ENCODE peak calls at places on chromosomes 7 and 10, in ten cellular contexts. T, G, H, X, V, Z, K, C, M and P are unnamed samples.

GRCh38 chr7:5704534-5704922 is 76.9 kb downstream of the RNF216 start:
- DNase-seq in X (no peak), M (peak; percentile 61), C (peak; percentile 91), V (peak; percentile 73), G (peak; percentile 81), K (no peak), H (peak; percentile 86), T (peak; percentile 91), Z (peak; percentile 89), P (peak; percentile 61)

GRCh38 chr10:70738425-70739121 is 46.6 kb downstream of the TBATA start:
- DNase-seq in Z (no peak), C (no peak), X (no peak), M (no peak), K (no peak), V (no peak), T (no peak), H (no peak), G (no peak), P (no peak)

GRCh38 chr7:24052572-24053223 is 231.3 kb upstream of the NPY start:
- DNase-seq in H (no peak), M (peak; percentile 94), G (no peak), X (no peak), V (no peak), K (no peak), Z (no peak), C (no peak), T (peak; percentile 17), P (no peak)

GRCh38 chr10:110275140-110275729 is 29.5 kb downstream of the SMNDC1 start:
- DNase-seq in Z (no peak), M (no peak), T (no peak), K (no peak), X (no peak), V (no peak), H (no peak), C (no peak), G (no peak), P (no peak)

GRCh38 chr10:119728172-119728800 is 2.4 kb downstream of the INPP5F start:
- DNase-seq in Z (no peak), C (no peak), V (no peak), H (no peak), T (no peak), X (no peak), M (no peak), K (no peak), G (no peak), P (no peak)

GRCh38 chr7:95723583-95724180 is 48.7 kb upstream of the DYNC1I1 start:
- DNase-seq in Z (no peak), K (no peak), V (peak; percentile 56), G (peak; percentile 77), C (no peak), M (peak; percentile 22), T (peak; percentile 48), H (peak; percentile 38), X (no peak), P (peak; percentile 29)

GRCh38 chr10:17220652-17221100 is 7.4 kb upstream of the VIM start:
- DNase-seq in K (no peak), T (peak; percentile 28), V (no peak), M (no peak), X (no peak), Z (no peak), H (no peak), G (no peak), C (no peak), P (no peak)

GRCh38 chr10:98000346-98000745 is 30.1 kb downstream of the CRTAC1 start:
- DNase-seq in Z (no peak), X (no peak), G (no peak), K (no peak), V (no peak), H (no peak), M (no peak), C (peak; percentile 48), T (no peak), P (no peak)

GRCh38 chr7:40646717-40647116 is 511.9 kb downstream of the SUGCT start:
- DNase-seq in T (no peak), H (no peak), X (no peak), G (no peak), Z (no peak), K (no peak), C (no peak), V (no peak), M (peak; percentile 27), P (no peak)

GRCh38 chr7:39413866-39414668 is 152.1 kb upstream of the YAE1 start:
- DNase-seq in V (peak; percentile 61), X (no peak), Z (no peak), M (peak; percentile 17), C (peak; percentile 63), K (no peak), G (peak; percentile 86), H (peak; percentile 81), T (peak; percentile 11), P (peak; percentile 71)

GRCh38 chr7:157895520-157896375 is 558.9 kb downstream of the DNAJB6 start:
- DNase-seq in G (no peak), K (no peak), Z (peak; percentile 49), C (no peak), T (no peak), M (no peak), X (no peak), H (no peak), V (no peak), P (no peak)

GRCh38 chr10:72899545-72899944 is 6.0 kb downstream of the OIT3 start:
- DNase-seq in V (no peak), G (no peak), M (no peak), T (no peak), C (no peak), K (no peak), H (no peak), Z (no peak), X (no peak), P (no peak)

GRCh38 chr10:72893136-72893798 is at the start of gene OIT3:
- DNase-seq in K (no peak), X (no peak), H (no peak), Z (no peak), V (no peak), G (peak; percentile 30), C (no peak), T (no peak), M (no peak), P (no peak)

GRCh38 chr10:72890086-72890485 is 3.5 kb upstream of the OIT3 start:
- DNase-seq in H (peak; percentile 5), K (no peak), X (no peak), G (no peak), V (no peak), C (no peak), Z (no peak), M (no peak), T (no peak), P (no peak)

GRCh38 chr10:72898616-72899015 is 5.1 kb downstream of the OIT3 start:
- DNase-seq in V (no peak), K (no peak), T (no peak), Z (no peak), H (no peak), M (no peak), X (no peak), G (no peak), C (no peak), P (no peak)

DNA sequence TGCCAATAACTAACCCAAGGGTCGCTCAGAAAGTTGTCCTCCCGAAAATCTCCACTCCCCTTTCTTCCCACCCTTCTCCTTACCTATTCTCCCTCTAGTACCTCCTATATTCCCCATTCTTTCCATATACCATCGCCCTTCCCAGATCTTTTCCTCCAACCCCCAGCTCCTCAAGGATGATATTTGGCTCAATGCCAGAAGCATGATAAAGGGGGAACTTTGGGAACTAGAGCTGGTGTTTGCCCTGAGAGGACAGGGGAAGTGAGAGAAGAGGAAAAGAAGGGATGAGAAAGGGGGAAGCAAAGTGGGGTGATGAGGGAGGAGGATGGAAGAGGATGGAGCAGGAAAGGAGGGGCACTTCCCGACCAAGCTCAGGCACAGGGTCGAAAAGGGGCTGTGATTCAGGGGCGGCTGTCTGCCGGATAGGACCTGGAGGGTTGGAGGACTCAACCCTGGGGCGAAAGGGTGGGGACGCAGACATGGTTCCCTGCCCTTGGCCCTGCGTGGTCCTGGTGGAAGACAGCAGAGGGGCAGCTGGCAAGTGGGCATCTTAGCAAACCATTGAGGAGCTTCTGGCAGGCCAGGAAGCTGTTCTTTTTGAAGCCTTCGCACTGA is 1.8 kb downstream of the OIT3 start:
- DNase-seq in Z (no peak), C (no peak), K (no peak), G (no peak), X (no peak), M (no peak), V (no peak), T (no peak), H (no peak), P (no peak)
- TF ChIP-seq CTCF in Z (no peak), C (no peak), K (no peak), G (no peak), X (no peak), M (no peak), V (no peak), T (no peak), H (no peak), P (no peak)

GRCh38 chr7:97506728-97507127 is 225.2 kb upstream of the TAC1 start:
- DNase-seq in G (no peak), M (no peak), K (no peak), C (no peak), H (peak; percentile 22), T (no peak), Z (no peak), V (no peak), X (no peak), P (peak; percentile 12)

GRCh38 chr7:97513326-97513725 is 218.6 kb upstream of the TAC1 start:
- DNase-seq in H (peak; percentile 6), T (no peak), Z (no peak), K (no peak), V (no peak), M (no peak), X (no peak), C (no peak), G (no peak), P (peak; percentile 9)

GRCh38 chr7:97512441-97513207 is 219.3 kb upstream of the TAC1 start:
- DNase-seq in V (no peak), T (no peak), G (no peak), C (no peak), X (no peak), K (no peak), M (no peak), H (no peak), Z (no peak), P (no peak)
- TF ChIP-seq CTCF in V (no peak), T (no peak), G (no peak), C (no peak), X (no peak), K (no peak), M (no peak), H (no peak), Z (no peak), P (no peak)

DNA sequence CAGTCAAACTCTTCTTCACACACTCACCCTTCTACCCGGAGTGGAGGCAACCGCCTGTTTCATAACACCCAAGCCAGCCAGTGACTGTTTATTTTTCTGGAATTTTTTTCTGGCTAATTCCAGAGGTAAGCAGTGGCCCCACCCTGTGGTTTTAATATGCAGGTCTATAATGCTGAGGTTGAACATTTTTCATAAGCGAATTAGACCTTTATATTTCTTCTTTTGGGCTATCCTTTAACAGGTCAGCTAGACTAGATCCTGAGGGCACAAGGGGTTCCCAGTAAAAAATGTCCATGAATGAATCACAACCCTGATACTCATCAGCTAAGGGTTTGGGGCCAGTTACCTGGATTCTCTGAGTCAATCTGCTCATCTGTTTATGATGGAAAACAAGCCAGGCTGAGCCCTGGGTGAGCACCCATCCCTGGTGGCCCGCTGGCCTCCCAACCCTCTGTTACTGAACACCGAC is 76.2 kb downstream of the GRB10 start:
- DNase-seq in K (no peak), V (no peak), M (peak; percentile 53), X (no peak), T (peak; percentile 27), C (no peak), Z (no peak), G (no peak), H (no peak), P (no peak)
- TF ChIP-seq CTCF in K (no peak), V (no peak), M (no peak), X (no peak), T (no peak), C (no peak), Z (no peak), G (no peak), H (no peak), P (no peak)

GRCh38 chr7:18610331-18610948 is 114.9 kb downstream of the HDAC9 start:
- DNase-seq in K (no peak), M (peak; percentile 7), Z (no peak), T (peak; percentile 31), C (no peak), V (peak; percentile 47), X (no peak), H (peak; percentile 56), G (peak; percentile 64), P (peak; percentile 7)
- TF ChIP-seq CTCF in K (peak; percentile 38), M (peak; percentile 65), Z (peak; percentile 33), T (peak; percentile 56), C (peak; percentile 32), V (peak; percentile 68), X (no peak), H (peak; percentile 61), G (peak; percentile 87), P (peak; percentile 27)